ENCODE peak calls at places on chromosome 5, in seven cellular contexts. One of them, this sample, is unnamed.

GRCh38 chr5:142743677-142744441 is 26.3 kb upstream of the ARHGAP26 start:
- DNase-seq in lower leg skin: no peak
- DNase-seq in AG10803: peak; percentile 30
- DNase-seq in SIG-M5: no peak
- DNase-seq in IMR-90: peak; percentile 31
- DNase-seq in stimulated activated CD4-positive, alpha-beta T cell treated with anti-CD3 and anti-CD28 coated beads, Interleukin-4, amount 100 ng/mL, for 4 hours: no peak
- DNase-seq in stimulated activated CD8-positive, alpha-beta memory T cell treated with anti-CD3 and anti-CD28 coated beads, Interleukin-2, amount 100 ng/mL, for 1 hour: no peak
- DNase-seq in this sample: no peak

GRCh38 chr5:13763719-13764118 is 180.8 kb downstream of the DNAH5 start:
- DNase-seq in IMR-90: no peak
- DNase-seq in stimulated activated CD4-positive, alpha-beta T cell treated with anti-CD3 and anti-CD28 coated beads, Interleukin-4, amount 100 ng/mL, for 4 hours: no peak
- DNase-seq in stimulated activated CD8-positive, alpha-beta memory T cell treated with anti-CD3 and anti-CD28 coated beads, Interleukin-2, amount 100 ng/mL, for 1 hour: no peak
- DNase-seq in AG10803: no peak
- DNase-seq in SIG-M5: no peak
- DNase-seq in lower leg skin: no peak
- DNase-seq in this sample: no peak

GRCh38 chr5:151745071-151745705 is 13.2 kb downstream of the ATOX1 start:
- DNase-seq in stimulated activated CD4-positive, alpha-beta T cell treated with anti-CD3 and anti-CD28 coated beads, Interleukin-4, amount 100 ng/mL, for 4 hours: no peak
- DNase-seq in stimulated activated CD8-positive, alpha-beta memory T cell treated with anti-CD3 and anti-CD28 coated beads, Interleukin-2, amount 100 ng/mL, for 1 hour: peak; percentile 24
- DNase-seq in IMR-90: peak; percentile 81
- DNase-seq in SIG-M5: no peak
- DNase-seq in lower leg skin: peak; percentile 93
- DNase-seq in AG10803: peak; percentile 87
- DNase-seq in this sample: peak; percentile 9

GRCh38 chr5:132461235-132461634 is 29.3 kb downstream of the IRF1 start:
- DNase-seq in IMR-90: no peak
- DNase-seq in lower leg skin: no peak
- DNase-seq in SIG-M5: no peak
- DNase-seq in stimulated activated CD4-positive, alpha-beta T cell treated with anti-CD3 and anti-CD28 coated beads, Interleukin-4, amount 100 ng/mL, for 4 hours: no peak
- DNase-seq in stimulated activated CD8-positive, alpha-beta memory T cell treated with anti-CD3 and anti-CD28 coated beads, Interleukin-2, amount 100 ng/mL, for 1 hour: no peak
- DNase-seq in AG10803: no peak
- DNase-seq in this sample: no peak

GRCh38 chr5:62005551-62005950 is 300.5 kb upstream of the KIF2A start:
- DNase-seq in stimulated activated CD4-positive, alpha-beta T cell treated with anti-CD3 and anti-CD28 coated beads, Interleukin-4, amount 100 ng/mL, for 4 hours: no peak
- DNase-seq in AG10803: no peak
- DNase-seq in IMR-90: no peak
- DNase-seq in stimulated activated CD8-positive, alpha-beta memory T cell treated with anti-CD3 and anti-CD28 coated beads, Interleukin-2, amount 100 ng/mL, for 1 hour: no peak
- DNase-seq in lower leg skin: no peak
- DNase-seq in SIG-M5: no peak
- DNase-seq in this sample: no peak

GRCh38 chr5:169706758-169707450 is 69.8 kb downstream of the DOCK2 start:
- DNase-seq in lower leg skin: no peak
- DNase-seq in SIG-M5: no peak
- DNase-seq in stimulated activated CD8-positive, alpha-beta memory T cell treated with anti-CD3 and anti-CD28 coated beads, Interleukin-2, amount 100 ng/mL, for 1 hour: no peak
- DNase-seq in stimulated activated CD4-positive, alpha-beta T cell treated with anti-CD3 and anti-CD28 coated beads, Interleukin-4, amount 100 ng/mL, for 4 hours: no peak
- DNase-seq in IMR-90: peak; percentile 86
- DNase-seq in AG10803: peak; percentile 67
- DNase-seq in this sample: no peak

GRCh38 chr5:35919191-35919590 is 19.2 kb downstream of the CAPSL start:
- DNase-seq in IMR-90: peak; percentile 95
- DNase-seq in stimulated activated CD8-positive, alpha-beta memory T cell treated with anti-CD3 and anti-CD28 coated beads, Interleukin-2, amount 100 ng/mL, for 1 hour: no peak
- DNase-seq in lower leg skin: no peak
- DNase-seq in SIG-M5: no peak
- DNase-seq in stimulated activated CD4-positive, alpha-beta T cell treated with anti-CD3 and anti-CD28 coated beads, Interleukin-4, amount 100 ng/mL, for 4 hours: no peak
- DNase-seq in AG10803: peak; percentile 99
- DNase-seq in this sample: no peak

GRCh38 chr5:96629774-96630173 is 32.4 kb upstream of the CAST start:
- DNase-seq in stimulated activated CD8-positive, alpha-beta memory T cell treated with anti-CD3 and anti-CD28 coated beads, Interleukin-2, amount 100 ng/mL, for 1 hour: no peak
- DNase-seq in IMR-90: peak; percentile 89
- DNase-seq in lower leg skin: no peak
- DNase-seq in AG10803: peak; percentile 91
- DNase-seq in stimulated activated CD4-positive, alpha-beta T cell treated with anti-CD3 and anti-CD28 coated beads, Interleukin-4, amount 100 ng/mL, for 4 hours: no peak
- DNase-seq in SIG-M5: no peak
- DNase-seq in this sample: no peak

GRCh38 chr5:156259618-156260017 is 67.3 kb upstream of the SGCD start:
- DNase-seq in stimulated activated CD8-positive, alpha-beta memory T cell treated with anti-CD3 and anti-CD28 coated beads, Interleukin-2, amount 100 ng/mL, for 1 hour: no peak
- DNase-seq in IMR-90: no peak
- DNase-seq in AG10803: no peak
- DNase-seq in SIG-M5: no peak
- DNase-seq in lower leg skin: no peak
- DNase-seq in stimulated activated CD4-positive, alpha-beta T cell treated with anti-CD3 and anti-CD28 coated beads, Interleukin-4, amount 100 ng/mL, for 4 hours: no peak
- DNase-seq in this sample: no peak

GRCh38 chr5:153276151-153276550 is 214.3 kb upstream of the GRIA1 start:
- DNase-seq in SIG-M5: no peak
- DNase-seq in IMR-90: no peak
- DNase-seq in stimulated activated CD8-positive, alpha-beta memory T cell treated with anti-CD3 and anti-CD28 coated beads, Interleukin-2, amount 100 ng/mL, for 1 hour: no peak
- DNase-seq in stimulated activated CD4-positive, alpha-beta T cell treated with anti-CD3 and anti-CD28 coated beads, Interleukin-4, amount 100 ng/mL, for 4 hours: no peak
- DNase-seq in AG10803: peak; percentile 29
- DNase-seq in lower leg skin: no peak
- DNase-seq in this sample: no peak

GRCh38 chr5:14696851-14697250 is 32.3 kb downstream of the OTULIN start:
- DNase-seq in stimulated activated CD8-positive, alpha-beta memory T cell treated with anti-CD3 and anti-CD28 coated beads, Interleukin-2, amount 100 ng/mL, for 1 hour: no peak
- DNase-seq in SIG-M5: no peak
- DNase-seq in AG10803: no peak
- DNase-seq in IMR-90: no peak
- DNase-seq in lower leg skin: no peak
- DNase-seq in stimulated activated CD4-positive, alpha-beta T cell treated with anti-CD3 and anti-CD28 coated beads, Interleukin-4, amount 100 ng/mL, for 4 hours: no peak
- DNase-seq in this sample: no peak

GRCh38 chr5:56454219-56454862 is 221.2 kb upstream of the ANKRD55 start:
- DNase-seq in lower leg skin: no peak
- DNase-seq in IMR-90: no peak
- DNase-seq in AG10803: no peak
- DNase-seq in stimulated activated CD4-positive, alpha-beta T cell treated with anti-CD3 and anti-CD28 coated beads, Interleukin-4, amount 100 ng/mL, for 4 hours: no peak
- DNase-seq in SIG-M5: no peak
- DNase-seq in stimulated activated CD8-positive, alpha-beta memory T cell treated with anti-CD3 and anti-CD28 coated beads, Interleukin-2, amount 100 ng/mL, for 1 hour: no peak
- DNase-seq in this sample: no peak

GRCh38 chr5:399296-400281 is 43.4 kb upstream of the EXOC3 start:
- DNase-seq in AG10803: peak; percentile 99
- DNase-seq in stimulated activated CD4-positive, alpha-beta T cell treated with anti-CD3 and anti-CD28 coated beads, Interleukin-4, amount 100 ng/mL, for 4 hours: peak; percentile 56
- DNase-seq in IMR-90: peak; percentile 98
- DNase-seq in stimulated activated CD8-positive, alpha-beta memory T cell treated with anti-CD3 and anti-CD28 coated beads, Interleukin-2, amount 100 ng/mL, for 1 hour: no peak
- DNase-seq in lower leg skin: peak; percentile 97
- DNase-seq in SIG-M5: peak; percentile 93
- DNase-seq in this sample: no peak

GRCh38 chr5:82513739-82514138 is 235.6 kb upstream of the RPS23 start:
- DNase-seq in stimulated activated CD8-positive, alpha-beta memory T cell treated with anti-CD3 and anti-CD28 coated beads, Interleukin-2, amount 100 ng/mL, for 1 hour: no peak
- DNase-seq in AG10803: no peak
- DNase-seq in IMR-90: no peak
- DNase-seq in stimulated activated CD4-positive, alpha-beta T cell treated with anti-CD3 and anti-CD28 coated beads, Interleukin-4, amount 100 ng/mL, for 4 hours: no peak
- DNase-seq in lower leg skin: no peak
- DNase-seq in SIG-M5: no peak
- DNase-seq in this sample: no peak

GRCh38 chr5:125189451-125190051 is 443.1 kb upstream of the ZNF608 start:
- DNase-seq in SIG-M5: no peak
- DNase-seq in stimulated activated CD4-positive, alpha-beta T cell treated with anti-CD3 and anti-CD28 coated beads, Interleukin-4, amount 100 ng/mL, for 4 hours: no peak
- DNase-seq in AG10803: no peak
- DNase-seq in stimulated activated CD8-positive, alpha-beta memory T cell treated with anti-CD3 and anti-CD28 coated beads, Interleukin-2, amount 100 ng/mL, for 1 hour: no peak
- DNase-seq in lower leg skin: no peak
- DNase-seq in IMR-90: peak; percentile 65
- DNase-seq in this sample: no peak

GRCh38 chr5:93158841-93159240 is 422.2 kb downstream of the NR2F1-AS1 start:
- DNase-seq in lower leg skin: no peak
- DNase-seq in SIG-M5: no peak
- DNase-seq in stimulated activated CD4-positive, alpha-beta T cell treated with anti-CD3 and anti-CD28 coated beads, Interleukin-4, amount 100 ng/mL, for 4 hours: no peak
- DNase-seq in AG10803: peak; percentile 78
- DNase-seq in stimulated activated CD8-positive, alpha-beta memory T cell treated with anti-CD3 and anti-CD28 coated beads, Interleukin-2, amount 100 ng/mL, for 1 hour: no peak
- DNase-seq in IMR-90: no peak
- DNase-seq in this sample: no peak